ENCODE peak calls at places on chromosomes 13 and 19, in seven cellular contexts. G is NCI-H1694 treated with DMSO at 0.1 percent for 48 hours; E is renal cortical epithelial cell; Z is activated effector memory CD4-positive, alpha-beta T cell treated with Interleukin-2 at 50 U/mL for 16 hours; P is EL; R is midbrain; L is activated naive CD4-positive, alpha-beta T cell. D is an unnamed sample.
A peak's percentile ranks its signal among the peaks of the same experiment; 100 is the strongest.

GRCh38 chr13:80022146-80022545 is 318.8 kb downstream of the SPRY2 start:
- DNase-seq in Z (no peak), R (no peak), G (no peak), E (no peak), L (no peak), P (no peak), D (no peak)

GRCh38 chr19:29583196-29584006 is 22.7 kb upstream of the POP4 start:
- DNase-seq in E (no peak), R (no peak), L (no peak), P (peak; percentile 32), G (no peak), Z (no peak), D (no peak)

GRCh38 chr19:6723738-6724137 is 3.3 kb upstream of the C3 start:
- DNase-seq in G (no peak), L (no peak), R (peak; percentile 10), P (no peak), E (peak; percentile 49), Z (no peak), D (no peak)

GRCh38 chr13:46389457-46389856 is 2.4 kb upstream of the RUBCNL start:
- DNase-seq in R (no peak), L (no peak), G (no peak), E (no peak), P (no peak), Z (no peak), D (no peak)

GRCh38 chr19:29232315-29232852 is 19.4 kb upstream of the UQCRFS1 start:
- DNase-seq in E (no peak), G (no peak), Z (no peak), R (no peak), P (no peak), L (no peak), D (no peak)

GRCh38 chr13:107992542-107992941 is 222.8 kb downstream of the LIG4 start:
- DNase-seq in R (no peak), P (no peak), E (peak; percentile 82), L (no peak), Z (no peak), G (no peak), D (no peak)

GRCh38 chr19:28257396-28257795 is 955.6 kb downstream of the UQCRFS1 start:
- DNase-seq in L (no peak), Z (no peak), R (no peak), P (no peak), G (no peak), E (no peak), D (no peak)

GRCh38 chr13:45257638-45258338 is 56.9 kb upstream of the KCTD4 start:
- DNase-seq in P (peak; percentile 56), L (no peak), E (no peak), G (no peak), Z (no peak), R (no peak), D (no peak)

GRCh38 chr19:49921871-49922755 is 6.9 kb upstream of the ATF5 start:
- DNase-seq in E (peak; percentile 66), G (no peak), Z (no peak), L (no peak), P (peak; percentile 64), R (no peak), D (no peak)

GRCh38 chr19:5147971-5148793 is 179.3 kb downstream of the KDM4B start:
- DNase-seq in R (peak; percentile 61), L (no peak), E (no peak), G (no peak), P (no peak), Z (no peak), D (peak; percentile 25)

GRCh38 chr19:40272261-40272660 is 12.9 kb downstream of the AKT2 start:
- DNase-seq in L (no peak), E (no peak), Z (no peak), P (no peak), G (no peak), R (no peak), D (no peak)

GRCh38 chr19:53519431-53519830 is 18.5 kb upstream of the ZNF331 start:
- DNase-seq in R (no peak), E (no peak), Z (no peak), L (no peak), P (no peak), G (no peak), D (no peak)

GRCh38 chr13:111897178-111897845 is 169.6 kb upstream of the SOX1 start:
- DNase-seq in G (no peak), P (no peak), Z (no peak), R (no peak), E (no peak), L (no peak), D (no peak)

GRCh38 chr19:54560881-54561385 is 12.7 kb upstream of the LILRA2 start:
- DNase-seq in L (no peak), G (no peak), Z (no peak), P (no peak), E (no peak), R (no peak), D (no peak)

GRCh38 chr13:44347301-44347700 is 26.3 kb upstream of the SERP2 start:
- DNase-seq in Z (no peak), R (no peak), G (no peak), L (no peak), E (peak; percentile 50), P (no peak), D (no peak)

GRCh38 chr13:42017264-42017663 is 31.2 kb upstream of the DGKH start:
- DNase-seq in P (no peak), G (no peak), Z (no peak), L (no peak), R (no peak), E (peak; percentile 44), D (no peak)

GRCh38 chr19:45764947-45765346 is 4.1 kb downstream of the SIX5 start:
- DNase-seq in P (no peak), R (no peak), G (no peak), L (no peak), Z (no peak), E (no peak), D (no peak)

GRCh38 chr19:10286803-10287737 is at the start of gene ICAM4:
- DNase-seq in E (no peak), Z (no peak), L (no peak), R (no peak), G (peak; percentile 4), P (peak; percentile 30), D (no peak)

GRCh38 chr19:5452594-5453565 is 2.3 kb upstream of the ZNRF4 start:
- DNase-seq in P (peak; percentile 23), E (no peak), R (no peak), G (peak; percentile 38), Z (no peak), L (no peak), D (no peak)

GRCh38 chr19:17125728-17126677 is 50.4 kb downstream of the MYO9B start:
- DNase-seq in L (no peak), Z (peak; percentile 75), P (no peak), E (no peak), R (peak; percentile 41), G (peak; percentile 34), D (no peak)

GRCh38 chr19:55579766-55580621 is 654 bp downstream of the ZNF579 start:
- DNase-seq in R (no peak), P (peak; percentile 48), G (no peak), L (no peak), E (no peak), Z (no peak), D (no peak)

GRCh38 chr19:45079911-45080469 is 930 bp downstream of the GEMIN7 start:
- DNase-seq in R (no peak), Z (no peak), P (no peak), E (no peak), L (no peak), G (no peak), D (no peak)

GRCh38 chr19:46386151-46386550 is 27.2 kb downstream of the CCDC8 start:
- DNase-seq in Z (no peak), E (no peak), P (no peak), R (no peak), L (no peak), G (no peak), D (no peak)

GRCh38 chr19:40807147-40808020 is 8.4 kb downstream of the EGLN2 start:
- DNase-seq in Z (no peak), P (no peak), E (peak; percentile 26), L (no peak), G (no peak), R (no peak), D (no peak)

GRCh38 chr19:30089086-30089665 is 147.1 kb downstream of the URI1 start:
- DNase-seq in G (no peak), P (no peak), L (no peak), R (no peak), E (no peak), Z (no peak), D (no peak)

GRCh38 chr19:40519352-40520322 is 52.8 kb downstream of the SPTBN4 start:
- DNase-seq in P (peak; percentile 49), Z (no peak), L (no peak), E (no peak), G (no peak), R (no peak), D (no peak)

GRCh38 chr19:42658148-42658547 is 63.4 kb upstream of the CEACAM8 start:
- DNase-seq in Z (no peak), L (no peak), G (no peak), R (no peak), P (no peak), E (no peak), D (no peak)

GRCh38 chr19:6065685-6066365 is 44.5 kb downstream of the RFX2 start:
- DNase-seq in E (peak; percentile 80), Z (peak; percentile 41), L (peak; percentile 12), P (no peak), G (no peak), R (no peak), D (no peak)

GRCh38 chr19:42433503-42434260 is 6.5 kb upstream of the LIPE start:
- DNase-seq in Z (peak; percentile 55), E (peak; percentile 65), P (peak; percentile 80), G (no peak), R (peak; percentile 76), L (peak; percentile 7), D (no peak)

D was measured in AG09309.